ENCODE peak calls at places on chromosomes 11 and 22, in eight cellular contexts. One of them, this sample, is unnamed.
A peak's percentile ranks its signal among the peaks of the same experiment; 100 is the strongest.

GRCh38 chr11:46808804-46809431 is 37.2 kb downstream of the CKAP5 start:
- DNase-seq in GM12878: no peak
- DNase-seq in astrocyte of the spinal cord: peak; percentile 35
- DNase-seq in tibial artery: no peak
- DNase-seq in foreskin fibroblast: peak; percentile 51
- DNase-seq in A549: peak; percentile 69
- DNase-seq in small intestine: peak; percentile 18
- DNase-seq in heart left ventricle: no peak
- DNase-seq in this sample: no peak

GRCh38 chr22:39351689-39352214 is 2.0 kb downstream of the SYNGR1 start:
- DNase-seq in GM12878: peak; percentile 25
- DNase-seq in astrocyte of the spinal cord: peak; percentile 79
- DNase-seq in tibial artery: no peak
- DNase-seq in foreskin fibroblast: peak; percentile 80
- DNase-seq in A549: no peak
- DNase-seq in small intestine: peak; percentile 9
- DNase-seq in heart left ventricle: no peak
- DNase-seq in this sample: no peak

GRCh38 chr22:32661296-32661695 is 140.2 kb upstream of the TIMP3 start:
- DNase-seq in GM12878: no peak
- DNase-seq in astrocyte of the spinal cord: peak; percentile 92
- DNase-seq in tibial artery: peak; percentile 65
- DNase-seq in foreskin fibroblast: peak; percentile 94
- DNase-seq in A549: no peak
- DNase-seq in small intestine: no peak
- DNase-seq in heart left ventricle: peak; percentile 47
- DNase-seq in this sample: peak; percentile 63

GRCh38 chr11:4178813-4179662 is 84.4 kb downstream of the RRM1 start:
- DNase-seq in GM12878: no peak
- DNase-seq in astrocyte of the spinal cord: no peak
- DNase-seq in tibial artery: no peak
- DNase-seq in foreskin fibroblast: no peak
- DNase-seq in A549: no peak
- DNase-seq in small intestine: no peak
- DNase-seq in heart left ventricle: no peak
- DNase-seq in this sample: no peak

GRCh38 chr22:38236786-38237185 is 35.0 kb downstream of the MAFF start:
- DNase-seq in GM12878: no peak
- DNase-seq in astrocyte of the spinal cord: no peak
- DNase-seq in tibial artery: no peak
- DNase-seq in foreskin fibroblast: no peak
- DNase-seq in A549: no peak
- DNase-seq in small intestine: peak; percentile 33
- DNase-seq in heart left ventricle: no peak
- DNase-seq in this sample: no peak

GRCh38 chr22:36022162-36022561 is 6.5 kb downstream of the RBFOX2 start:
- DNase-seq in GM12878: no peak
- DNase-seq in astrocyte of the spinal cord: peak; percentile 67
- DNase-seq in tibial artery: no peak
- DNase-seq in foreskin fibroblast: peak; percentile 56
- DNase-seq in A549: no peak
- DNase-seq in small intestine: no peak
- DNase-seq in heart left ventricle: no peak
- DNase-seq in this sample: peak; percentile 42

GRCh38 chr11:12761029-12761428 is 86.8 kb downstream of the TEAD1 start:
- DNase-seq in GM12878: no peak
- DNase-seq in astrocyte of the spinal cord: peak; percentile 58
- DNase-seq in tibial artery: no peak
- DNase-seq in foreskin fibroblast: peak; percentile 68
- DNase-seq in A549: peak; percentile 50
- DNase-seq in small intestine: no peak
- DNase-seq in heart left ventricle: no peak
- DNase-seq in this sample: no peak

GRCh38 chr11:22337571-22338464 is at the start of gene SLC17A6:
- DNase-seq in GM12878: no peak
- DNase-seq in astrocyte of the spinal cord: peak; percentile 22
- DNase-seq in tibial artery: no peak
- DNase-seq in foreskin fibroblast: peak; percentile 1
- DNase-seq in A549: peak; percentile 5
- DNase-seq in small intestine: peak; percentile 5
- DNase-seq in heart left ventricle: no peak
- DNase-seq in this sample: peak; percentile 0

GRCh38 chr11:120316880-120317688 is 8.0 kb upstream of the TLCD5 start:
- DNase-seq in GM12878: no peak
- DNase-seq in astrocyte of the spinal cord: no peak
- DNase-seq in tibial artery: peak; percentile 61
- DNase-seq in foreskin fibroblast: peak; percentile 45
- DNase-seq in A549: no peak
- DNase-seq in small intestine: peak; percentile 82
- DNase-seq in heart left ventricle: peak; percentile 80
- DNase-seq in this sample: peak; percentile 51

GRCh38 chr11:10409207-10409661 is 45.8 kb upstream of the AMPD3 start:
- DNase-seq in GM12878: no peak
- DNase-seq in astrocyte of the spinal cord: no peak
- DNase-seq in tibial artery: no peak
- DNase-seq in foreskin fibroblast: no peak
- DNase-seq in A549: no peak
- DNase-seq in small intestine: no peak
- DNase-seq in heart left ventricle: no peak
- DNase-seq in this sample: no peak

GRCh38 chr22:50600541-50600940 is at the start of gene MAPK8IP2:
- DNase-seq in GM12878: no peak
- DNase-seq in astrocyte of the spinal cord: no peak
- DNase-seq in tibial artery: peak; percentile 10
- DNase-seq in foreskin fibroblast: no peak
- DNase-seq in A549: no peak
- DNase-seq in small intestine: peak; percentile 23
- DNase-seq in heart left ventricle: no peak
- DNase-seq in this sample: no peak

GRCh38 chr22:43726296-43726695 is 85.8 kb downstream of the EFCAB6 start:
- DNase-seq in GM12878: no peak
- DNase-seq in astrocyte of the spinal cord: no peak
- DNase-seq in tibial artery: no peak
- DNase-seq in foreskin fibroblast: peak; percentile 23
- DNase-seq in A549: no peak
- DNase-seq in small intestine: no peak
- DNase-seq in heart left ventricle: no peak
- DNase-seq in this sample: no peak

GRCh38 chr11:107337917-107338316 is 119.7 kb downstream of the CWF19L2 start:
- DNase-seq in GM12878: no peak
- DNase-seq in astrocyte of the spinal cord: no peak
- DNase-seq in tibial artery: no peak
- DNase-seq in foreskin fibroblast: no peak
- DNase-seq in A549: no peak
- DNase-seq in small intestine: no peak
- DNase-seq in heart left ventricle: no peak
- DNase-seq in this sample: no peak

GRCh38 chr11:65160643-65161042 is 9.4 kb upstream of the SPDYC start:
- DNase-seq in GM12878: no peak
- DNase-seq in astrocyte of the spinal cord: no peak
- DNase-seq in tibial artery: no peak
- DNase-seq in foreskin fibroblast: no peak
- DNase-seq in A549: no peak
- DNase-seq in small intestine: no peak
- DNase-seq in heart left ventricle: no peak
- DNase-seq in this sample: no peak

GRCh38 chr22:38724926-38725571 is 19.3 kb downstream of the GTPBP1 start:
- DNase-seq in GM12878: no peak
- DNase-seq in astrocyte of the spinal cord: peak; percentile 43
- DNase-seq in tibial artery: no peak
- DNase-seq in foreskin fibroblast: peak; percentile 67
- DNase-seq in A549: peak; percentile 49
- DNase-seq in small intestine: peak; percentile 40
- DNase-seq in heart left ventricle: no peak
- DNase-seq in this sample: no peak

GRCh38 chr11:86034710-86035109 is 34.2 kb downstream of the PICALM start:
- DNase-seq in GM12878: no peak
- DNase-seq in astrocyte of the spinal cord: no peak
- DNase-seq in tibial artery: no peak
- DNase-seq in foreskin fibroblast: no peak
- DNase-seq in A549: no peak
- DNase-seq in small intestine: no peak
- DNase-seq in heart left ventricle: no peak
- DNase-seq in this sample: no peak

GRCh38 chr22:21816787-21817496 is 50.5 kb downstream of the MAPK1 start:
- DNase-seq in GM12878: peak; percentile 61
- DNase-seq in astrocyte of the spinal cord: peak; percentile 93
- DNase-seq in tibial artery: no peak
- DNase-seq in foreskin fibroblast: peak; percentile 91
- DNase-seq in A549: peak; percentile 61
- DNase-seq in small intestine: peak; percentile 88
- DNase-seq in heart left ventricle: no peak
- DNase-seq in this sample: peak; percentile 67

GRCh38 chr11:39365809-39366436 is 2093.5 kb downstream of the LRRC4C start:
- DNase-seq in GM12878: no peak
- DNase-seq in astrocyte of the spinal cord: peak; percentile 17
- DNase-seq in tibial artery: no peak
- DNase-seq in foreskin fibroblast: no peak
- DNase-seq in A549: peak; percentile 31
- DNase-seq in small intestine: peak; percentile 9
- DNase-seq in heart left ventricle: no peak
- DNase-seq in this sample: no peak

GRCh38 chr11:71209181-71209580 is 43.2 kb downstream of the SHANK2 start:
- DNase-seq in GM12878: no peak
- DNase-seq in astrocyte of the spinal cord: no peak
- DNase-seq in tibial artery: peak; percentile 10
- DNase-seq in foreskin fibroblast: no peak
- DNase-seq in A549: no peak
- DNase-seq in small intestine: no peak
- DNase-seq in heart left ventricle: no peak
- DNase-seq in this sample: no peak

GRCh38 chr11:119371778-119372182 is 9.7 kb downstream of the USP2 start:
- DNase-seq in GM12878: no peak
- DNase-seq in astrocyte of the spinal cord: no peak
- DNase-seq in tibial artery: no peak
- DNase-seq in foreskin fibroblast: peak; percentile 30
- DNase-seq in A549: peak; percentile 39
- DNase-seq in small intestine: peak; percentile 77
- DNase-seq in heart left ventricle: no peak
- DNase-seq in this sample: no peak

GRCh38 chr22:25051073-25051472 is 98.6 kb downstream of the KIAA1671 start:
- DNase-seq in GM12878: no peak
- DNase-seq in astrocyte of the spinal cord: no peak
- DNase-seq in tibial artery: no peak
- DNase-seq in foreskin fibroblast: peak; percentile 9
- DNase-seq in A549: peak; percentile 35
- DNase-seq in small intestine: no peak
- DNase-seq in heart left ventricle: no peak
- DNase-seq in this sample: no peak

GRCh38 chr22:25051983-25052710 is 99.6 kb downstream of the KIAA1671 start:
- DNase-seq in GM12878: no peak
- DNase-seq in astrocyte of the spinal cord: no peak
- DNase-seq in tibial artery: no peak
- DNase-seq in foreskin fibroblast: no peak
- DNase-seq in A549: no peak
- DNase-seq in small intestine: peak; percentile 83
- DNase-seq in heart left ventricle: no peak
- DNase-seq in this sample: no peak

GRCh38 chr22:25050566-25050965 is 98.0 kb downstream of the KIAA1671 start:
- DNase-seq in GM12878: no peak
- DNase-seq in astrocyte of the spinal cord: no peak
- DNase-seq in tibial artery: no peak
- DNase-seq in foreskin fibroblast: no peak
- DNase-seq in A549: no peak
- DNase-seq in small intestine: no peak
- DNase-seq in heart left ventricle: no peak
- DNase-seq in this sample: no peak

GRCh38 chr22:25049770-25050169 is 97.3 kb downstream of the KIAA1671 start:
- DNase-seq in GM12878: no peak
- DNase-seq in astrocyte of the spinal cord: no peak
- DNase-seq in tibial artery: no peak
- DNase-seq in foreskin fibroblast: no peak
- DNase-seq in A549: no peak
- DNase-seq in small intestine: no peak
- DNase-seq in heart left ventricle: no peak
- DNase-seq in this sample: no peak

GRCh38 chr22:25048659-25049657 is 96.4 kb downstream of the KIAA1671 start:
- DNase-seq in GM12878: no peak
- DNase-seq in astrocyte of the spinal cord: peak; percentile 51
- DNase-seq in tibial artery: peak; percentile 51
- DNase-seq in foreskin fibroblast: peak; percentile 56
- DNase-seq in A549: peak; percentile 64
- DNase-seq in small intestine: peak; percentile 82
- DNase-seq in heart left ventricle: peak; percentile 62
- DNase-seq in this sample: no peak
- H3K4me3 ChIP-seq in GM12878: no peak overlapping the region
- H3K4me3 ChIP-seq in astrocyte of the spinal cord: no peak overlapping the region
- H3K4me3 ChIP-seq in tibial artery: no peak overlapping the region
- H3K4me3 ChIP-seq in foreskin fibroblast: no peak overlapping the region
- H3K4me3 ChIP-seq in A549: no peak overlapping the region
- H3K4me3 ChIP-seq in small intestine: no peak overlapping the region
- H3K4me3 ChIP-seq in heart left ventricle: no peak overlapping the region
- H3K4me3 ChIP-seq in this sample: no peak overlapping the region

GRCh38 chr11:125264091-125265022 is 99.8 kb downstream of the PKNOX2 start:
- DNase-seq in GM12878: no peak
- DNase-seq in astrocyte of the spinal cord: no peak
- DNase-seq in tibial artery: no peak
- DNase-seq in foreskin fibroblast: no peak
- DNase-seq in A549: no peak
- DNase-seq in small intestine: no peak
- DNase-seq in heart left ventricle: no peak
- DNase-seq in this sample: no peak
- H3K4me3 ChIP-seq in GM12878: no peak overlapping the region
- H3K4me3 ChIP-seq in astrocyte of the spinal cord: no peak overlapping the region
- H3K4me3 ChIP-seq in tibial artery: no peak overlapping the region
- H3K4me3 ChIP-seq in foreskin fibroblast: peak overlapping the region; percentile 7
- H3K4me3 ChIP-seq in A549: no peak overlapping the region
- H3K4me3 ChIP-seq in small intestine: no peak overlapping the region
- H3K4me3 ChIP-seq in heart left ventricle: no peak overlapping the region
- H3K4me3 ChIP-seq in this sample: no peak overlapping the region

GRCh38 chr11:133115099-133115498 is 417.2 kb downstream of the OPCML start:
- DNase-seq in GM12878: no peak
- DNase-seq in astrocyte of the spinal cord: no peak
- DNase-seq in tibial artery: no peak
- DNase-seq in foreskin fibroblast: no peak
- DNase-seq in A549: no peak
- DNase-seq in small intestine: no peak
- DNase-seq in heart left ventricle: peak; percentile 25
- DNase-seq in this sample: no peak
- H3K4me3 ChIP-seq in GM12878: no peak overlapping the region
- H3K4me3 ChIP-seq in astrocyte of the spinal cord: no peak overlapping the region
- H3K4me3 ChIP-seq in tibial artery: no peak overlapping the region
- H3K4me3 ChIP-seq in foreskin fibroblast: no peak overlapping the region
- H3K4me3 ChIP-seq in A549: no peak overlapping the region
- H3K4me3 ChIP-seq in small intestine: no peak overlapping the region
- H3K4me3 ChIP-seq in heart left ventricle: no peak overlapping the region
- H3K4me3 ChIP-seq in this sample: no peak overlapping the region

DNA sequence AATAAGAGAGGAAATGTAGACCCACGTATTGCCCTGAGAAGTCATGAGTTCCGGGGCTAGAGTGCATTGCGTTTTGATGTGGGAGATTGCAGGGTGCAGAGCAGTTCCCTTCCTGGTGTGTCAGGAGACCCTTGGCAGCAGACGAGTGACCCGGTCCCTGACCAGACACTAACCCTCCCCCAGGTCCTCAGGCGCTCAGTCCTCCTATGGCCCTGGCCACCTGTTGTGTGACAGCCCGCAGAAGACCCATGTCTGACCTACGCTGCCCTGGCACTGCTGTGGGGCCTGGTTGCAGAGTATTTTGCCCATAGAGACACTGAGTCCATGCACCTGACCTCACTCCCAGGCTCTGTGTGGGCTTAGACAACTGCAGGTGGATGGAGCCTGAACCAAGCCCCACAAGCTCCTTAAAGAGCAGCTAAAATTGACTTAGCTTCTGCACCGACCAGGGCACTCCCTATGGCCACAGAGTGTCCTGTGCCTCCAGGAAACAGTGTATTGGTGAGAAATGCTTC is 833.8 kb downstream of the TBC1D22A start:
- DNase-seq in GM12878: no peak
- DNase-seq in astrocyte of the spinal cord: no peak
- DNase-seq in tibial artery: no peak
- DNase-seq in foreskin fibroblast: no peak
- DNase-seq in A549: no peak
- DNase-seq in small intestine: no peak
- DNase-seq in heart left ventricle: no peak
- DNase-seq in this sample: no peak
- H3K4me3 ChIP-seq in GM12878: no peak overlapping the region
- H3K4me3 ChIP-seq in astrocyte of the spinal cord: no peak overlapping the region
- H3K4me3 ChIP-seq in tibial artery: no peak overlapping the region
- H3K4me3 ChIP-seq in foreskin fibroblast: no peak overlapping the region
- H3K4me3 ChIP-seq in A549: no peak overlapping the region
- H3K4me3 ChIP-seq in small intestine: no peak overlapping the region
- H3K4me3 ChIP-seq in heart left ventricle: no peak overlapping the region
- H3K4me3 ChIP-seq in this sample: no peak overlapping the region